ENCODE peak calls at places on chromosomes 5 and 9, in seven cellular contexts. R, N, Q, D, E, I and J are unnamed samples. For H3K36me3, the result is how much of the 10 kb centered on the place peaks cover.

GRCh38 chr9:134208981-134209725 is 44.8 kb upstream of the RNU6ATAC start:
- DNase-seq in R (no peak), N (no peak), Q (no peak), D (no peak), E (no peak), I (peak), J (no peak)

GRCh38 chr5:17398439-17398838 is 99.6 kb upstream of the TAF11L2 start:
- DNase-seq in R (no peak), N (peak), Q (peak), D (no peak), E (no peak), I (no peak), J (peak)

GRCh38 chr5:66727630-66728029 is 131.4 kb downstream of the MAST4 start:
- DNase-seq in R (no peak), N (no peak), Q (no peak), D (no peak), E (no peak), I (no peak), J (no peak)

GRCh38 chr9:81499021-81499454 is 190.3 kb downstream of the TLE1 start:
- DNase-seq in R (no peak), N (no peak), Q (peak), D (no peak), E (peak), I (no peak), J (no peak)

GRCh38 chr9:132753593-132753880 is 83.3 kb downstream of the GTF3C4 start:
- DNase-seq in R (no peak), N (no peak), Q (no peak), D (no peak), E (no peak), I (no peak), J (no peak)

GRCh38 chr9:110125763-110126351 is 82.1 kb downstream of the C9orf152 start:
- DNase-seq in R (no peak), N (no peak), Q (peak), D (no peak), E (no peak), I (no peak), J (no peak)

GRCh38 chr5:473344-474192 is 30.6 kb downstream of the EXOC3 start:
- DNase-seq in R (no peak), N (peak), Q (peak), D (peak), E (peak), I (peak), J (peak)

GRCh38 chr9:121674952-121675351 is 23.5 kb downstream of the DAB2IP start:
- DNase-seq in R (no peak), N (peak), Q (peak), D (no peak), E (no peak), I (no peak), J (no peak)

GRCh38 chr9:28853487-28853886 is 1280.2 kb upstream of the C9orf72 start:
- DNase-seq in R (no peak), N (no peak), Q (no peak), D (no peak), E (no peak), I (no peak), J (no peak)

DNA sequence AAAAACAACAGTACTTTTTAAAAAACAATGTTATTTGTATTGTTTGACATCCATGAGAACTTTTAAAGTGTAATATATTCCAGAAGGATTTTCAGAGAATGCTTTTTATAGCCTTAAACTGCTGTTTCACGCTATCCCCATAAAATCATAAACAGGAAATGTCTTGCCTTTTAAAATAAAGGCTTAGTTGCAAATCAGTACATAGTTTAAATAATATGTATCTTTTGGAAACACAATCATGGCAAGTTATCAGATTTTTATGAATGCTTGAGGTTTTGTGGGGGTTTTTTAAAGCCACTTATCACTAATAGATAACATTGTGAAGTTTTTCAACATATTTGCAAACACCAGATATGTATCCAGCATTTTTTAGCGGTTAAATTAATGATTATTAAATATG is 37.2 kb upstream of the F2RL2 start:
- DNase-seq in R (no peak), N (no peak), Q (no peak), D (no peak), E (no peak), I (no peak), J (no peak)
- H3K36me3 ChIP-seq in R (under half), N (under half), Q (under half), D (under half), E (under half), I (under half), J (under half)

GRCh38 chr9:77020438-77021264 is 1.2 kb downstream of the FOXB2 start:
- DNase-seq in R (no peak), N (no peak), Q (peak), D (no peak), E (no peak), I (no peak), J (no peak)
- H3K4me3 ChIP-seq in R (no peak), N (no peak), Q (no peak), D (no peak), E (no peak), I (peak), J (no peak)

GRCh38 chr9:98231770-98232478 is 23.5 kb downstream of the TBC1D2 start:
- DNase-seq in R (no peak), N (peak), Q (peak), D (no peak), E (peak), I (no peak), J (no peak)
- H3K36me3 ChIP-seq in R (under half), N (under half), Q (half or more), D (under half), E (under half), I (under half), J (under half)

GRCh38 chr5:158811921-158812320 is 287.8 kb downstream of the EBF1 start:
- DNase-seq in R (no peak), N (no peak), Q (no peak), D (no peak), E (no peak), I (no peak), J (no peak)
- H3K4me3 ChIP-seq in R (no peak), N (no peak), Q (no peak), D (no peak), E (no peak), I (no peak), J (no peak)